ENCODE peak calls at places on chromosomes 11 and 22, in seven cellular contexts. One of them, this sample, is unnamed.

GRCh38 chr22:26857169-26857568 is 199.8 kb downstream of the MIAT start:
- ATAC-seq in stimulated activated naive B cell treated with anti-CD40 and anti-IgM and Interleukin-4, amounts not matched to agents 10 μg/mL and 1 μg/mL and 100 μg/mL, for 72 hours: no peak
- ATAC-seq in SK-N-SH treated with all-trans-retinoic acid at 6 μM for 48 hours: no peak
- ATAC-seq in left lung: no peak
- ATAC-seq in natural killer cell: no peak
- ATAC-seq in upper lobe of left lung: no peak
- ATAC-seq in activated naive CD4-positive, alpha-beta T cell treated with anti-CD3 and anti-CD28 coated beads, Interleukin-2, amount 50 U/mL, for 72 hours: no peak
- ATAC-seq in this sample: no peak

GRCh38 chr11:34997872-34998548 is 81.6 kb downstream of the PDHX start:
- ATAC-seq in stimulated activated naive B cell treated with anti-CD40 and anti-IgM and Interleukin-4, amounts not matched to agents 10 μg/mL and 1 μg/mL and 100 μg/mL, for 72 hours: peak
- ATAC-seq in SK-N-SH treated with all-trans-retinoic acid at 6 μM for 48 hours: peak
- ATAC-seq in left lung: peak
- ATAC-seq in natural killer cell: no peak
- ATAC-seq in upper lobe of left lung: no peak
- ATAC-seq in activated naive CD4-positive, alpha-beta T cell treated with anti-CD3 and anti-CD28 coated beads, Interleukin-2, amount 50 U/mL, for 72 hours: no peak
- ATAC-seq in this sample: no peak

GRCh38 chr11:75678620-75679259 is 9.9 kb upstream of the MAP6 start:
- ATAC-seq in stimulated activated naive B cell treated with anti-CD40 and anti-IgM and Interleukin-4, amounts not matched to agents 10 μg/mL and 1 μg/mL and 100 μg/mL, for 72 hours: no peak
- ATAC-seq in SK-N-SH treated with all-trans-retinoic acid at 6 μM for 48 hours: no peak
- ATAC-seq in left lung: no peak
- ATAC-seq in natural killer cell: no peak
- ATAC-seq in upper lobe of left lung: peak
- ATAC-seq in activated naive CD4-positive, alpha-beta T cell treated with anti-CD3 and anti-CD28 coated beads, Interleukin-2, amount 50 U/mL, for 72 hours: no peak
- ATAC-seq in this sample: no peak

GRCh38 chr11:35582033-35582432 is 36.2 kb upstream of the FJX1 start:
- ATAC-seq in stimulated activated naive B cell treated with anti-CD40 and anti-IgM and Interleukin-4, amounts not matched to agents 10 μg/mL and 1 μg/mL and 100 μg/mL, for 72 hours: no peak
- ATAC-seq in SK-N-SH treated with all-trans-retinoic acid at 6 μM for 48 hours: no peak
- ATAC-seq in left lung: no peak
- ATAC-seq in natural killer cell: peak
- ATAC-seq in upper lobe of left lung: no peak
- ATAC-seq in activated naive CD4-positive, alpha-beta T cell treated with anti-CD3 and anti-CD28 coated beads, Interleukin-2, amount 50 U/mL, for 72 hours: no peak
- ATAC-seq in this sample: no peak

GRCh38 chr11:129702410-129703390 is 112.9 kb upstream of the TMEM45B start:
- ATAC-seq in stimulated activated naive B cell treated with anti-CD40 and anti-IgM and Interleukin-4, amounts not matched to agents 10 μg/mL and 1 μg/mL and 100 μg/mL, for 72 hours: no peak
- ATAC-seq in SK-N-SH treated with all-trans-retinoic acid at 6 μM for 48 hours: no peak
- ATAC-seq in left lung: no peak
- ATAC-seq in natural killer cell: no peak
- ATAC-seq in upper lobe of left lung: no peak
- ATAC-seq in activated naive CD4-positive, alpha-beta T cell treated with anti-CD3 and anti-CD28 coated beads, Interleukin-2, amount 50 U/mL, for 72 hours: no peak
- ATAC-seq in this sample: no peak

GRCh38 chr11:96741068-96741467 is 351.3 kb downstream of the JRKL start:
- ATAC-seq in stimulated activated naive B cell treated with anti-CD40 and anti-IgM and Interleukin-4, amounts not matched to agents 10 μg/mL and 1 μg/mL and 100 μg/mL, for 72 hours: no peak
- ATAC-seq in SK-N-SH treated with all-trans-retinoic acid at 6 μM for 48 hours: peak
- ATAC-seq in left lung: no peak
- ATAC-seq in natural killer cell: no peak
- ATAC-seq in upper lobe of left lung: no peak
- ATAC-seq in activated naive CD4-positive, alpha-beta T cell treated with anti-CD3 and anti-CD28 coated beads, Interleukin-2, amount 50 U/mL, for 72 hours: no peak
- ATAC-seq in this sample: no peak

GRCh38 chr11:1854132-1854948 is 1.5 kb downstream of the LSP1 start:
- ATAC-seq in stimulated activated naive B cell treated with anti-CD40 and anti-IgM and Interleukin-4, amounts not matched to agents 10 μg/mL and 1 μg/mL and 100 μg/mL, for 72 hours: peak
- ATAC-seq in SK-N-SH treated with all-trans-retinoic acid at 6 μM for 48 hours: no peak
- ATAC-seq in left lung: no peak
- ATAC-seq in natural killer cell: no peak
- ATAC-seq in upper lobe of left lung: no peak
- ATAC-seq in activated naive CD4-positive, alpha-beta T cell treated with anti-CD3 and anti-CD28 coated beads, Interleukin-2, amount 50 U/mL, for 72 hours: peak
- ATAC-seq in this sample: peak

GRCh38 chr11:111573821-111574249 is 28.4 kb upstream of the SIK2 start:
- ATAC-seq in stimulated activated naive B cell treated with anti-CD40 and anti-IgM and Interleukin-4, amounts not matched to agents 10 μg/mL and 1 μg/mL and 100 μg/mL, for 72 hours: no peak
- ATAC-seq in SK-N-SH treated with all-trans-retinoic acid at 6 μM for 48 hours: peak
- ATAC-seq in left lung: peak
- ATAC-seq in natural killer cell: no peak
- ATAC-seq in upper lobe of left lung: no peak
- ATAC-seq in activated naive CD4-positive, alpha-beta T cell treated with anti-CD3 and anti-CD28 coated beads, Interleukin-2, amount 50 U/mL, for 72 hours: no peak
- ATAC-seq in this sample: no peak

GRCh38 chr22:43218786-43219185 is 31.9 kb upstream of the TTLL12 start:
- ATAC-seq in stimulated activated naive B cell treated with anti-CD40 and anti-IgM and Interleukin-4, amounts not matched to agents 10 μg/mL and 1 μg/mL and 100 μg/mL, for 72 hours: no peak
- ATAC-seq in SK-N-SH treated with all-trans-retinoic acid at 6 μM for 48 hours: no peak
- ATAC-seq in left lung: no peak
- ATAC-seq in natural killer cell: no peak
- ATAC-seq in upper lobe of left lung: no peak
- ATAC-seq in activated naive CD4-positive, alpha-beta T cell treated with anti-CD3 and anti-CD28 coated beads, Interleukin-2, amount 50 U/mL, for 72 hours: no peak
- ATAC-seq in this sample: no peak

GRCh38 chr11:128342511-128343133 is 244.7 kb downstream of the ETS1 start:
- ATAC-seq in stimulated activated naive B cell treated with anti-CD40 and anti-IgM and Interleukin-4, amounts not matched to agents 10 μg/mL and 1 μg/mL and 100 μg/mL, for 72 hours: peak
- ATAC-seq in SK-N-SH treated with all-trans-retinoic acid at 6 μM for 48 hours: no peak
- ATAC-seq in left lung: peak
- ATAC-seq in natural killer cell: no peak
- ATAC-seq in upper lobe of left lung: peak
- ATAC-seq in activated naive CD4-positive, alpha-beta T cell treated with anti-CD3 and anti-CD28 coated beads, Interleukin-2, amount 50 U/mL, for 72 hours: peak
- ATAC-seq in this sample: peak

GRCh38 chr11:27635567-27636037 is 64.7 kb downstream of the BDNF start:
- ATAC-seq in stimulated activated naive B cell treated with anti-CD40 and anti-IgM and Interleukin-4, amounts not matched to agents 10 μg/mL and 1 μg/mL and 100 μg/mL, for 72 hours: no peak
- ATAC-seq in SK-N-SH treated with all-trans-retinoic acid at 6 μM for 48 hours: no peak
- ATAC-seq in left lung: no peak
- ATAC-seq in natural killer cell: no peak
- ATAC-seq in upper lobe of left lung: no peak
- ATAC-seq in activated naive CD4-positive, alpha-beta T cell treated with anti-CD3 and anti-CD28 coated beads, Interleukin-2, amount 50 U/mL, for 72 hours: no peak
- ATAC-seq in this sample: no peak

GRCh38 chr22:41952713-41953112 is 763 bp downstream of the SMIM45 start:
- ATAC-seq in stimulated activated naive B cell treated with anti-CD40 and anti-IgM and Interleukin-4, amounts not matched to agents 10 μg/mL and 1 μg/mL and 100 μg/mL, for 72 hours: no peak
- ATAC-seq in SK-N-SH treated with all-trans-retinoic acid at 6 μM for 48 hours: no peak
- ATAC-seq in left lung: no peak
- ATAC-seq in natural killer cell: no peak
- ATAC-seq in upper lobe of left lung: no peak
- ATAC-seq in activated naive CD4-positive, alpha-beta T cell treated with anti-CD3 and anti-CD28 coated beads, Interleukin-2, amount 50 U/mL, for 72 hours: no peak
- ATAC-seq in this sample: no peak

GRCh38 chr22:31962392-31963113 is 18.2 kb downstream of the YWHAH start:
- ATAC-seq in stimulated activated naive B cell treated with anti-CD40 and anti-IgM and Interleukin-4, amounts not matched to agents 10 μg/mL and 1 μg/mL and 100 μg/mL, for 72 hours: no peak
- ATAC-seq in SK-N-SH treated with all-trans-retinoic acid at 6 μM for 48 hours: no peak
- ATAC-seq in left lung: peak
- ATAC-seq in natural killer cell: no peak
- ATAC-seq in upper lobe of left lung: no peak
- ATAC-seq in activated naive CD4-positive, alpha-beta T cell treated with anti-CD3 and anti-CD28 coated beads, Interleukin-2, amount 50 U/mL, for 72 hours: no peak
- ATAC-seq in this sample: no peak

GRCh38 chr11:862028-862703 is 19.5 kb downstream of the TSPAN4 start:
- ATAC-seq in stimulated activated naive B cell treated with anti-CD40 and anti-IgM and Interleukin-4, amounts not matched to agents 10 μg/mL and 1 μg/mL and 100 μg/mL, for 72 hours: no peak
- ATAC-seq in SK-N-SH treated with all-trans-retinoic acid at 6 μM for 48 hours: no peak
- ATAC-seq in left lung: no peak
- ATAC-seq in natural killer cell: no peak
- ATAC-seq in upper lobe of left lung: peak
- ATAC-seq in activated naive CD4-positive, alpha-beta T cell treated with anti-CD3 and anti-CD28 coated beads, Interleukin-2, amount 50 U/mL, for 72 hours: no peak
- ATAC-seq in this sample: no peak

GRCh38 chr11:121595717-121596156 is 143.0 kb upstream of the SORL1-AS1 start:
- ATAC-seq in stimulated activated naive B cell treated with anti-CD40 and anti-IgM and Interleukin-4, amounts not matched to agents 10 μg/mL and 1 μg/mL and 100 μg/mL, for 72 hours: no peak
- ATAC-seq in SK-N-SH treated with all-trans-retinoic acid at 6 μM for 48 hours: peak
- ATAC-seq in left lung: peak
- ATAC-seq in natural killer cell: no peak
- ATAC-seq in upper lobe of left lung: peak
- ATAC-seq in activated naive CD4-positive, alpha-beta T cell treated with anti-CD3 and anti-CD28 coated beads, Interleukin-2, amount 50 U/mL, for 72 hours: no peak
- ATAC-seq in this sample: no peak

GRCh38 chr11:126277322-126277721 is 5.6 kb upstream of the TIRAP start:
- ATAC-seq in stimulated activated naive B cell treated with anti-CD40 and anti-IgM and Interleukin-4, amounts not matched to agents 10 μg/mL and 1 μg/mL and 100 μg/mL, for 72 hours: no peak
- ATAC-seq in SK-N-SH treated with all-trans-retinoic acid at 6 μM for 48 hours: no peak
- ATAC-seq in left lung: no peak
- ATAC-seq in natural killer cell: no peak
- ATAC-seq in upper lobe of left lung: no peak
- ATAC-seq in activated naive CD4-positive, alpha-beta T cell treated with anti-CD3 and anti-CD28 coated beads, Interleukin-2, amount 50 U/mL, for 72 hours: no peak
- ATAC-seq in this sample: no peak

GRCh38 chr11:74086242-74086884 is 77.5 kb upstream of the UCP3 start:
- ATAC-seq in stimulated activated naive B cell treated with anti-CD40 and anti-IgM and Interleukin-4, amounts not matched to agents 10 μg/mL and 1 μg/mL and 100 μg/mL, for 72 hours: no peak
- ATAC-seq in SK-N-SH treated with all-trans-retinoic acid at 6 μM for 48 hours: no peak
- ATAC-seq in left lung: no peak
- ATAC-seq in natural killer cell: no peak
- ATAC-seq in upper lobe of left lung: no peak
- ATAC-seq in activated naive CD4-positive, alpha-beta T cell treated with anti-CD3 and anti-CD28 coated beads, Interleukin-2, amount 50 U/mL, for 72 hours: peak
- ATAC-seq in this sample: no peak

GRCh38 chr11:13782395-13783080 is 114.1 kb downstream of the FAR1 start:
- ATAC-seq in stimulated activated naive B cell treated with anti-CD40 and anti-IgM and Interleukin-4, amounts not matched to agents 10 μg/mL and 1 μg/mL and 100 μg/mL, for 72 hours: no peak
- ATAC-seq in SK-N-SH treated with all-trans-retinoic acid at 6 μM for 48 hours: no peak
- ATAC-seq in left lung: no peak
- ATAC-seq in natural killer cell: no peak
- ATAC-seq in upper lobe of left lung: no peak
- ATAC-seq in activated naive CD4-positive, alpha-beta T cell treated with anti-CD3 and anti-CD28 coated beads, Interleukin-2, amount 50 U/mL, for 72 hours: no peak
- ATAC-seq in this sample: no peak

GRCh38 chr11:68932933-68933577 is 29.4 kb downstream of the IGHMBP2 start:
- ATAC-seq in stimulated activated naive B cell treated with anti-CD40 and anti-IgM and Interleukin-4, amounts not matched to agents 10 μg/mL and 1 μg/mL and 100 μg/mL, for 72 hours: no peak
- ATAC-seq in SK-N-SH treated with all-trans-retinoic acid at 6 μM for 48 hours: no peak
- ATAC-seq in left lung: no peak
- ATAC-seq in natural killer cell: no peak
- ATAC-seq in upper lobe of left lung: no peak
- ATAC-seq in activated naive CD4-positive, alpha-beta T cell treated with anti-CD3 and anti-CD28 coated beads, Interleukin-2, amount 50 U/mL, for 72 hours: no peak
- ATAC-seq in this sample: no peak

GRCh38 chr11:35313066-35313765 is 106.1 kb downstream of the SLC1A2 start:
- ATAC-seq in stimulated activated naive B cell treated with anti-CD40 and anti-IgM and Interleukin-4, amounts not matched to agents 10 μg/mL and 1 μg/mL and 100 μg/mL, for 72 hours: peak
- ATAC-seq in SK-N-SH treated with all-trans-retinoic acid at 6 μM for 48 hours: no peak
- ATAC-seq in left lung: peak
- ATAC-seq in natural killer cell: no peak
- ATAC-seq in upper lobe of left lung: no peak
- ATAC-seq in activated naive CD4-positive, alpha-beta T cell treated with anti-CD3 and anti-CD28 coated beads, Interleukin-2, amount 50 U/mL, for 72 hours: no peak
- ATAC-seq in this sample: peak

GRCh38 chr11:11239959-11240358 is 113.1 kb downstream of the CSNK2A3 start:
- ATAC-seq in stimulated activated naive B cell treated with anti-CD40 and anti-IgM and Interleukin-4, amounts not matched to agents 10 μg/mL and 1 μg/mL and 100 μg/mL, for 72 hours: no peak
- ATAC-seq in SK-N-SH treated with all-trans-retinoic acid at 6 μM for 48 hours: no peak
- ATAC-seq in left lung: no peak
- ATAC-seq in natural killer cell: no peak
- ATAC-seq in upper lobe of left lung: no peak
- ATAC-seq in activated naive CD4-positive, alpha-beta T cell treated with anti-CD3 and anti-CD28 coated beads, Interleukin-2, amount 50 U/mL, for 72 hours: no peak
- ATAC-seq in this sample: no peak

GRCh38 chr11:61120865-61121831 is 18.9 kb downstream of the CD5 start:
- ATAC-seq in stimulated activated naive B cell treated with anti-CD40 and anti-IgM and Interleukin-4, amounts not matched to agents 10 μg/mL and 1 μg/mL and 100 μg/mL, for 72 hours: peak
- ATAC-seq in SK-N-SH treated with all-trans-retinoic acid at 6 μM for 48 hours: peak
- ATAC-seq in left lung: no peak
- ATAC-seq in natural killer cell: peak
- ATAC-seq in upper lobe of left lung: no peak
- ATAC-seq in activated naive CD4-positive, alpha-beta T cell treated with anti-CD3 and anti-CD28 coated beads, Interleukin-2, amount 50 U/mL, for 72 hours: peak
- ATAC-seq in this sample: no peak

GRCh38 chr22:21753374-21754111 is 17.9 kb upstream of the YPEL1 start:
- ATAC-seq in stimulated activated naive B cell treated with anti-CD40 and anti-IgM and Interleukin-4, amounts not matched to agents 10 μg/mL and 1 μg/mL and 100 μg/mL, for 72 hours: no peak
- ATAC-seq in SK-N-SH treated with all-trans-retinoic acid at 6 μM for 48 hours: peak
- ATAC-seq in left lung: no peak
- ATAC-seq in natural killer cell: no peak
- ATAC-seq in upper lobe of left lung: no peak
- ATAC-seq in activated naive CD4-positive, alpha-beta T cell treated with anti-CD3 and anti-CD28 coated beads, Interleukin-2, amount 50 U/mL, for 72 hours: no peak
- ATAC-seq in this sample: no peak

GRCh38 chr11:113446112-113446511 is 29.1 kb downstream of the DRD2 start:
- ATAC-seq in stimulated activated naive B cell treated with anti-CD40 and anti-IgM and Interleukin-4, amounts not matched to agents 10 μg/mL and 1 μg/mL and 100 μg/mL, for 72 hours: no peak
- ATAC-seq in SK-N-SH treated with all-trans-retinoic acid at 6 μM for 48 hours: no peak
- ATAC-seq in left lung: no peak
- ATAC-seq in natural killer cell: no peak
- ATAC-seq in upper lobe of left lung: no peak
- ATAC-seq in activated naive CD4-positive, alpha-beta T cell treated with anti-CD3 and anti-CD28 coated beads, Interleukin-2, amount 50 U/mL, for 72 hours: peak
- ATAC-seq in this sample: no peak

GRCh38 chr11:37988031-37988430 is 1390.0 kb upstream of the RAG2 start:
- ATAC-seq in stimulated activated naive B cell treated with anti-CD40 and anti-IgM and Interleukin-4, amounts not matched to agents 10 μg/mL and 1 μg/mL and 100 μg/mL, for 72 hours: no peak
- ATAC-seq in SK-N-SH treated with all-trans-retinoic acid at 6 μM for 48 hours: no peak
- ATAC-seq in left lung: peak
- ATAC-seq in natural killer cell: no peak
- ATAC-seq in upper lobe of left lung: no peak
- ATAC-seq in activated naive CD4-positive, alpha-beta T cell treated with anti-CD3 and anti-CD28 coated beads, Interleukin-2, amount 50 U/mL, for 72 hours: no peak
- ATAC-seq in this sample: no peak

GRCh38 chr11:67732045-67732787 is 57.8 kb upstream of the ALDH3B2 start:
- ATAC-seq in stimulated activated naive B cell treated with anti-CD40 and anti-IgM and Interleukin-4, amounts not matched to agents 10 μg/mL and 1 μg/mL and 100 μg/mL, for 72 hours: peak
- ATAC-seq in SK-N-SH treated with all-trans-retinoic acid at 6 μM for 48 hours: peak
- ATAC-seq in left lung: peak
- ATAC-seq in natural killer cell: peak
- ATAC-seq in upper lobe of left lung: no peak
- ATAC-seq in activated naive CD4-positive, alpha-beta T cell treated with anti-CD3 and anti-CD28 coated beads, Interleukin-2, amount 50 U/mL, for 72 hours: peak
- ATAC-seq in this sample: no peak

GRCh38 chr11:69703711-69704507 is at the start of gene FGF19:
- ATAC-seq in stimulated activated naive B cell treated with anti-CD40 and anti-IgM and Interleukin-4, amounts not matched to agents 10 μg/mL and 1 μg/mL and 100 μg/mL, for 72 hours: no peak
- ATAC-seq in SK-N-SH treated with all-trans-retinoic acid at 6 μM for 48 hours: peak
- ATAC-seq in left lung: no peak
- ATAC-seq in natural killer cell: no peak
- ATAC-seq in upper lobe of left lung: no peak
- ATAC-seq in activated naive CD4-positive, alpha-beta T cell treated with anti-CD3 and anti-CD28 coated beads, Interleukin-2, amount 50 U/mL, for 72 hours: peak
- ATAC-seq in this sample: no peak